ENCODE peak calls at places on chromosomes 5 and 9, in nine cellular contexts. W is AG20443; C is frontal cortex; I is NT2/D1; D is NCI-H1092 treated with DMSO at 0.1 percent for 48 hours; J is heart left ventricle; A is stimulated activated naive CD4-positive, alpha-beta T cell; L is pancreas; M is astrocyte of the spinal cord. K is an unnamed sample.

GRCh38 chr9:88197016-88197415 is 58.7 kb upstream of the SPATA31C2 start:
- DNase-seq in L (no peak), C (no peak), M (peak; percentile 62), W (peak; percentile 75), D (no peak), J (no peak), A (no peak), I (no peak), K (no peak)

GRCh38 chr5:16713386-16713928 is 96.7 kb upstream of the RETREG1 start:
- DNase-seq in A (no peak), C (peak; percentile 46), L (no peak), J (no peak), M (peak; percentile 79), D (peak; percentile 67), I (peak; percentile 51), W (peak; percentile 74), K (peak; percentile 30)

GRCh38 chr9:757246-757881 is 84.1 kb upstream of the DMRT1 start:
- DNase-seq in L (peak; percentile 39), I (peak; percentile 33), C (no peak), W (peak; percentile 69), J (no peak), D (peak; percentile 24), A (no peak), M (peak; percentile 60), K (no peak)

GRCh38 chr5:66974256-66974655 is 222.3 kb downstream of the CD180 start:
- DNase-seq in C (no peak), M (no peak), A (no peak), L (no peak), W (peak; percentile 17), I (no peak), J (no peak), D (no peak), K (no peak)

GRCh38 chr9:121088576-121088975 is 13.8 kb downstream of the CNTRL start:
- DNase-seq in M (no peak), J (no peak), L (no peak), W (no peak), I (no peak), D (no peak), A (no peak), C (no peak), K (no peak)

GRCh38 chr5:119302916-119303897 is 52.6 kb upstream of the TNFAIP8 start:
- DNase-seq in D (no peak), C (no peak), I (no peak), A (no peak), W (peak; percentile 89), J (no peak), L (peak; percentile 35), M (peak; percentile 98), K (no peak)

GRCh38 chr5:68239485-68239884 is 23.9 kb downstream of the PIK3R1 start:
- DNase-seq in L (no peak), W (peak; percentile 79), M (peak; percentile 84), D (peak; percentile 8), A (peak; percentile 72), I (no peak), C (no peak), J (peak; percentile 78), K (no peak)

GRCh38 chr5:107578051-107578635 is 92.6 kb downstream of the EFNA5 start:
- DNase-seq in M (no peak), D (no peak), A (no peak), L (no peak), J (no peak), C (no peak), W (no peak), I (no peak), K (no peak)

GRCh38 chr5:139574641-139575312 is 13.6 kb downstream of the UBE2D2 start:
- DNase-seq in J (no peak), L (no peak), A (no peak), I (no peak), D (peak; percentile 9), M (peak; percentile 48), C (no peak), W (peak; percentile 44), K (no peak)

GRCh38 chr5:32298056-32298420 is 14.7 kb downstream of the MTMR12 start:
- DNase-seq in A (no peak), D (no peak), I (no peak), C (no peak), W (no peak), J (no peak), M (no peak), L (no peak), K (peak; percentile 53)

GRCh38 chr5:14490309-14490711 is 91.3 kb upstream of the OTULINL start:
- DNase-seq in A (no peak), L (peak; percentile 27), M (no peak), W (peak; percentile 14), D (no peak), C (no peak), J (no peak), I (no peak), K (no peak)

GRCh38 chr9:133944746-133945135 is 47.4 kb downstream of the VAV2 start:
- DNase-seq in C (no peak), D (no peak), J (no peak), I (no peak), A (no peak), W (no peak), L (peak; percentile 79), M (peak; percentile 92), K (no peak)

GRCh38 chr9:22037954-22038690 is 29.0 kb upstream of the CDKN2B start:
- DNase-seq in D (no peak), A (no peak), J (no peak), L (no peak), I (no peak), M (peak; percentile 59), C (no peak), W (peak; percentile 14), K (no peak)

GRCh38 chr5:72101828-72102227 is 5.4 kb upstream of the MAP1B start:
- DNase-seq in I (no peak), M (peak; percentile 48), L (no peak), D (no peak), W (no peak), A (no peak), J (no peak), C (no peak), K (no peak)

GRCh38 chr9:124621371-124622328 is 114.5 kb upstream of the NR5A1 start:
- DNase-seq in J (no peak), L (no peak), A (no peak), D (no peak), I (no peak), M (peak; percentile 71), W (peak; percentile 72), C (no peak), K (no peak)

GRCh38 chr9:99385814-99386279 is 163.8 kb downstream of the SEC61B start:
- DNase-seq in M (no peak), W (peak; percentile 59), J (peak; percentile 36), C (no peak), L (peak; percentile 10), I (no peak), A (no peak), D (no peak), K (no peak)

GRCh38 chr5:73917433-73917832 is 291.4 kb downstream of the ARHGEF28 start:
- DNase-seq in I (no peak), L (peak; percentile 60), C (no peak), W (no peak), D (peak; percentile 89), M (peak; percentile 51), J (no peak), A (no peak), K (no peak)

GRCh38 chr9:114953917-114954316 is 23.5 kb upstream of the TNFSF8 start:
- DNase-seq in J (peak; percentile 29), I (no peak), W (peak; percentile 91), L (peak; percentile 9), M (peak; percentile 63), A (no peak), C (no peak), D (no peak), K (no peak)

GRCh38 chr9:71812385-71812784 is 44.1 kb upstream of the CEMIP2 start:
- DNase-seq in D (no peak), L (no peak), J (peak; percentile 23), C (peak; percentile 9), M (peak; percentile 11), W (peak; percentile 27), A (no peak), I (no peak), K (peak; percentile 51)

GRCh38 chr9:114190563-114190905 is 35.2 kb downstream of the COL27A1 start:
- DNase-seq in L (no peak), J (no peak), W (no peak), M (no peak), A (no peak), C (no peak), D (no peak), I (no peak), K (no peak)

GRCh38 chr9:4489919-4490704 is at the start of gene SLC1A1:
- DNase-seq in M (peak; percentile 60), C (peak; percentile 49), J (peak; percentile 62), D (peak; percentile 70), A (no peak), W (peak; percentile 81), I (peak; percentile 28), L (peak; percentile 56), K (no peak)

GRCh38 chr5:41527201-41527779 is 16.9 kb upstream of the PLCXD3 start:
- DNase-seq in D (no peak), M (peak; percentile 95), C (no peak), I (no peak), W (peak; percentile 76), A (no peak), J (peak; percentile 68), L (peak; percentile 12), K (no peak)

K was measured in NCI-H524 treated with DMSO at 0.1 percent for 48 hours.